ENCODE peak calls at places on chromosomes 4 and X, in six cellular contexts. L is NCI-H748 treated with DMSO at 0.1 percent for 48 hours; O is frontal cortex; W is stimulated activated CD8-positive, alpha-beta memory T cell treated with anti-CD3 and anti-CD28 coated beads, Interleukin-7, amount 100 ng/mL, for 24 hours; X is NCI-H1105 treated with DMSO at 0.1 percent for 48 hours; P is kidney tubule cell. H is an unnamed sample.

GRCh38 chr4:25925486-25926201 is 11.6 kb downstream of the SMIM20 start:
- DNase-seq in O (no peak), X (peak; percentile 11), L (peak; percentile 73), P (peak; percentile 28), W (no peak), H (peak; percentile 37)

GRCh38 chr4:57190651-57191481 is 80.7 kb upstream of the IGFBP7 start:
- DNase-seq in P (peak; percentile 49), O (no peak), X (no peak), W (no peak), L (no peak), H (peak; percentile 49)

GRCh38 chr4:146245246-146245645 is 30.9 kb downstream of the REELD1 start:
- DNase-seq in L (no peak), P (peak; percentile 66), O (no peak), X (no peak), W (no peak), H (no peak)

GRCh38 chr4:114384629-114385028 is 214.0 kb upstream of the UGT8 start:
- DNase-seq in W (no peak), O (no peak), P (peak; percentile 39), L (no peak), X (peak; percentile 16), H (no peak)

GRCh38 chrX:20515841-20516461 is 249.2 kb upstream of the RPS6KA3 start:
- DNase-seq in W (no peak), L (no peak), O (no peak), X (no peak), P (peak; percentile 98), H (no peak)

GRCh38 chr4:119205690-119206089 is 6.8 kb upstream of the USP53 start:
- DNase-seq in X (no peak), L (no peak), P (no peak), O (no peak), W (no peak), H (no peak)

GRCh38 chrX:124842205-124842604 is 477.5 kb upstream of the TEX13C start:
- DNase-seq in O (no peak), L (no peak), W (no peak), P (no peak), X (no peak), H (no peak)

GRCh38 chrX:50402886-50403285 is 67.7 kb downstream of the DGKK start:
- DNase-seq in W (no peak), L (no peak), O (no peak), P (no peak), X (no peak), H (no peak)

GRCh38 chr4:154010377-154010776 is 221.5 kb upstream of the SFRP2 start:
- DNase-seq in X (no peak), O (no peak), L (no peak), W (no peak), P (no peak), H (no peak)